ENCODE peak calls at places on chromosomes 12 and 14, in eight cellular contexts. U, S, I, V, G, R, B and F are unnamed samples.

GRCh38 chr14:32709072-32709471 is 229.6 kb upstream of the NPAS3 start:
- DNase-seq in U (peak; percentile 90), S (no peak), I (peak; percentile 73), V (no peak), G (peak; percentile 94), R (peak; percentile 36), B (peak; percentile 32), F (no peak)

GRCh38 chr14:82501554-82501953 is 967.9 kb upstream of the SEL1L start:
- DNase-seq in U (no peak), S (no peak), I (no peak), V (no peak), G (no peak), R (no peak), B (no peak), F (no peak)

GRCh38 chr12:109766251-109766778 is 52.7 kb downstream of the FAM222A start:
- DNase-seq in U (no peak), S (peak; percentile 28), I (no peak), V (no peak), G (no peak), R (no peak), B (peak; percentile 2), F (no peak)

GRCh38 chr12:83826112-83826511 is 1086.5 kb downstream of the SLC6A15 start:
- DNase-seq in U (peak; percentile 23), S (no peak), I (no peak), V (no peak), G (peak; percentile 30), R (no peak), B (no peak), F (no peak)

GRCh38 chr12:11969437-11970154 is 101.1 kb upstream of the BCL2L14 start:
- DNase-seq in U (no peak), S (no peak), I (no peak), V (no peak), G (no peak), R (no peak), B (no peak), F (no peak)

GRCh38 chr14:97824218-97824617 is 1027.0 kb downstream of the VRK1 start:
- DNase-seq in U (no peak), S (no peak), I (no peak), V (no peak), G (no peak), R (no peak), B (no peak), F (no peak)

GRCh38 chr12:89863332-89863938 is 154.8 kb upstream of the ATP2B1 start:
- DNase-seq in U (no peak), S (peak; percentile 38), I (no peak), V (no peak), G (no peak), R (no peak), B (no peak), F (no peak)

GRCh38 chr14:87772854-87773253 is 220.1 kb downstream of the GALC start:
- DNase-seq in U (no peak), S (no peak), I (no peak), V (no peak), G (no peak), R (no peak), B (no peak), F (no peak)

GRCh38 chr12:70849265-70849960 is 71.1 kb downstream of the PTPRR start:
- DNase-seq in U (peak; percentile 79), S (no peak), I (no peak), V (no peak), G (peak; percentile 40), R (no peak), B (no peak), F (no peak)

GRCh38 chr14:51119411-51120051 is 24.6 kb upstream of the TRIM9 start:
- DNase-seq in U (no peak), S (no peak), I (no peak), V (no peak), G (no peak), R (no peak), B (no peak), F (no peak)

GRCh38 chr12:131094831-131095805 is 141.4 kb downstream of the ADGRD1 start:
- DNase-seq in U (no peak), S (peak; percentile 25), I (no peak), V (no peak), G (no peak), R (peak; percentile 6), B (peak; percentile 14), F (no peak)

GRCh38 chr12:93177208-93178153 is 200.2 kb upstream of the NUDT4 start:
- DNase-seq in U (peak; percentile 27), S (no peak), I (no peak), V (no peak), G (no peak), R (peak; percentile 35), B (no peak), F (no peak)

GRCh38 chr12:127657036-127657435 is 609.9 kb upstream of the TMEM132C start:
- DNase-seq in U (no peak), S (no peak), I (peak; percentile 92), V (no peak), G (peak; percentile 65), R (no peak), B (no peak), F (no peak)

GRCh38 chr12:58502857-58503256 is 417.4 kb downstream of the LRIG3 start:
- DNase-seq in U (no peak), S (no peak), I (no peak), V (no peak), G (peak; percentile 41), R (no peak), B (no peak), F (no peak)

DNA sequence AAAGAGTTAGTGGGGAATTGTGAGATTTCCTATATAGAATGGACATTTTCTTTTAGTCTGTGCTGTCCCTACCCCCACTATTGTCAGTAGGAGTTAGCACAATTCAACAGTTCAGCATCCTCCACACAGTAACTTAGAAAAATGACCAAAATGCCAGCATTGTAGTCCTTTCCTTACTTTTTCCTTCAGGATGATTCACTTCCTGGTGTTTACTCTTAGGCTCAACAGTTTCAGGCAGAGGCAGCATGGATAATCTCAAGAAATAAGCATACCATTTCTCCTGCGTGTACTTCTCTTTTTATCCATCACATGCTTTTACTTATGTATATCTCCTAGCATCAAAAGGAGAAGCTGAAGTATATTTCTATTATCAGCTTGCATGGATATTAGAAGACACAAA is 683.4 kb downstream of the SLC16A7 start:
- DNase-seq in U (peak; percentile 55), S (no peak), I (peak; percentile 15), V (no peak), G (peak; percentile 36), R (no peak), B (no peak), F (no peak)
- TF ChIP-seq CTCF in U (no peak), S (no peak), I (no peak), V (no peak), G (no peak), R (no peak), B (no peak), F (no peak)

DNA sequence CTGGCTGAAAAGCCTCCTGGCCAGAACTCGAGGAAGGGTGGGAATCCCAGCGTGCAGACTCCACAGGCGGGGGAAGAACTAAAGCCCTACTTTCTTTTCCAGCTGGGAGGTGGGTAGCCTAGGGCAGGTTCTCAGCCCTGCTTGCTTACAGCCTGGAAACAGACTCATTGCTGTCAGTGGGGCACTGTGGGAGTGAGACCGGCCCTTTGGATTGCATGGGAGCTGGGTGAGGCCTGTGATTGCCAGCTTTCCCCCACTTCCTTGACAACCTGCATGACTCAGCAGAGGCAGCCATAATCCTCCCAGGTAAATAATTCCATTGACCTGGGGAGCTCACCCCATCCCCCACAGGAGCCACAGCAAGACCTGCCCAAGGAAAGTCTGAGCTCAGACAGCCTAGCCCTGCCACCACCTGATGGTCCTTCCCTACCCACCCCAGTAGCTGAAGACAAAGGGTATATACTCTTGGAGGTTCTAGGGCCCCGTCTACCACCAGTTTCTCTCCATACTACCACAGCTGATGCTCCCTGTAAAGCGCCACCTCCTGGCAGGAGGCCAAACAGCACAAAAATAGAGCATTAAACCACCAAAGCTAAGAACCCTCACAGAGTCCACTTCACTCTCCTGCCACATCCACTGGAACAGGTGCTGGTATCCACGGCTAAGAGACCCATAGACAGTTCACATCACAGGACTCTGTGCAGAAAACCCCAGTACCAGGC is 294.1 kb downstream of the SEC23A start:
- DNase-seq in U (no peak), S (no peak), I (no peak), V (no peak), G (no peak), R (no peak), B (no peak), F (no peak)
- TF ChIP-seq CTCF in U (no peak), S (no peak), I (no peak), V (no peak), G (no peak), R (no peak), B (no peak), F (peak; percentile 23)

GRCh38 chr14:69713976-69714716 is 52.8 kb upstream of the SRSF5 start:
- DNase-seq in U (no peak), S (no peak), I (no peak), V (no peak), G (no peak), R (no peak), B (no peak), F (no peak)

GRCh38 chr14:69713127-69713800 is 53.7 kb upstream of the SRSF5 start:
- DNase-seq in U (no peak), S (no peak), I (no peak), V (no peak), G (no peak), R (no peak), B (no peak), F (no peak)

GRCh38 chr14:69719501-69719951 is 47.4 kb upstream of the SRSF5 start:
- DNase-seq in U (peak; percentile 100), S (no peak), I (peak; percentile 74), V (no peak), G (peak; percentile 97), R (no peak), B (peak; percentile 67), F (no peak)

GRCh38 chr14:69715725-69716482 is 51.0 kb upstream of the SRSF5 start:
- DNase-seq in U (peak; percentile 97), S (no peak), I (no peak), V (peak; percentile 66), G (peak; percentile 91), R (peak; percentile 61), B (peak; percentile 78), F (no peak)

GRCh38 chr14:69716483-69717187 is 50.3 kb upstream of the SRSF5 start:
- DNase-seq in U (peak; percentile 99), S (no peak), I (peak; percentile 40), V (no peak), G (peak; percentile 96), R (no peak), B (peak; percentile 42), F (no peak)
- TF ChIP-seq CTCF in U (peak; percentile 14), S (no peak), I (no peak), V (no peak), G (no peak), R (no peak), B (no peak), F (no peak)

GRCh38 chr14:37170993-37171392 is 1.4 kb downstream of the SLC25A21 start:
- DNase-seq in U (no peak), S (no peak), I (no peak), V (no peak), G (no peak), R (no peak), B (no peak), F (no peak)

GRCh38 chr14:37170237-37170636 is 2.2 kb downstream of the SLC25A21 start:
- DNase-seq in U (no peak), S (no peak), I (no peak), V (no peak), G (no peak), R (no peak), B (no peak), F (no peak)

GRCh38 chr14:37172936-37173613 is 669 bp upstream of the SLC25A21 start:
- DNase-seq in U (no peak), S (no peak), I (no peak), V (no peak), G (no peak), R (no peak), B (no peak), F (no peak)

GRCh38 chr14:37171678-37172023 is 755 bp downstream of the SLC25A21 start:
- DNase-seq in U (no peak), S (no peak), I (no peak), V (no peak), G (no peak), R (no peak), B (no peak), F (no peak)

GRCh38 chr14:37172024-37172869 is at the start of gene SLC25A21:
- DNase-seq in U (peak; percentile 86), S (no peak), I (peak; percentile 33), V (no peak), G (peak; percentile 79), R (peak; percentile 70), B (peak; percentile 51), F (peak; percentile 61)
- TF ChIP-seq CTCF in U (no peak), S (no peak), I (peak; percentile 16), V (no peak), G (peak; percentile 26), R (no peak), B (no peak), F (no peak)